ENCODE peak calls at places on chromosome 12, in four cellular contexts. One of them, this sample, is unnamed.

GRCh38 chr12:115362319-115362976 is 678.5 kb upstream of the TBX3 start:
- DNase-seq in GM12878: no peak
- DNase-seq in K562: no peak
- DNase-seq in GM12891: no peak
- DNase-seq in this sample: no peak

GRCh38 chr12:27685274-27685673 is 11.0 kb upstream of the REP15 start:
- DNase-seq in GM12891: no peak
- DNase-seq in K562: no peak
- DNase-seq in GM12878: no peak
- DNase-seq in this sample: no peak

GRCh38 chr12:110249716-110250225 is 31.3 kb upstream of the ATP2A2 start:
- DNase-seq in K562: no peak
- DNase-seq in GM12878: peak
- DNase-seq in GM12891: no peak
- DNase-seq in this sample: no peak

GRCh38 chr12:122072031-122072970 is 6.3 kb upstream of the MLXIP start:
- DNase-seq in K562: peak
- DNase-seq in GM12878: no peak
- DNase-seq in GM12891: no peak
- DNase-seq in this sample: no peak

GRCh38 chr12:32181498-32182175 is 75.0 kb downstream of the BICD1 start:
- DNase-seq in GM12878: no peak
- DNase-seq in GM12891: no peak
- DNase-seq in K562: no peak
- DNase-seq in this sample: no peak

GRCh38 chr12:3897400-3897910 is 24.3 kb upstream of the PARP11 start:
- DNase-seq in GM12891: no peak
- DNase-seq in GM12878: no peak
- DNase-seq in K562: no peak
- DNase-seq in this sample: peak

GRCh38 chr12:109934026-109934425 is 34.0 kb downstream of the TCHP start:
- DNase-seq in GM12878: no peak
- DNase-seq in K562: no peak
- DNase-seq in GM12891: no peak
- DNase-seq in this sample: no peak

GRCh38 chr12:126762150-126762549 is 1504.8 kb upstream of the TMEM132C start:
- DNase-seq in K562: no peak
- DNase-seq in GM12878: no peak
- DNase-seq in GM12891: no peak
- DNase-seq in this sample: peak

GRCh38 chr12:54282949-54283593 is 2.5 kb downstream of the HNRNPA1 start:
- DNase-seq in K562: no peak
- DNase-seq in GM12878: no peak
- DNase-seq in GM12891: no peak
- DNase-seq in this sample: no peak

GRCh38 chr12:115155665-115156645 is 472.0 kb upstream of the TBX3 start:
- DNase-seq in K562: no peak
- DNase-seq in GM12878: no peak
- DNase-seq in GM12891: no peak
- DNase-seq in this sample: no peak

GRCh38 chr12:57552692-57553321 is 3.0 kb downstream of the KIF5A start:
- DNase-seq in GM12878: no peak
- DNase-seq in GM12891: no peak
- DNase-seq in K562: peak
- DNase-seq in this sample: no peak

GRCh38 chr12:41277019-41277770 is 89.1 kb downstream of the PDZRN4 start:
- DNase-seq in GM12891: no peak
- DNase-seq in GM12878: no peak
- DNase-seq in K562: peak
- DNase-seq in this sample: no peak

GRCh38 chr12:128818065-128819022 is 5.4 kb downstream of the SLC15A4 start:
- DNase-seq in GM12878: no peak
- DNase-seq in GM12891: no peak
- DNase-seq in K562: no peak
- DNase-seq in this sample: no peak

GRCh38 chr12:120117961-120118709 is 1.6 kb upstream of the RAB35 start:
- DNase-seq in GM12891: no peak
- DNase-seq in GM12878: no peak
- DNase-seq in K562: peak
- DNase-seq in this sample: no peak

GRCh38 chr12:78260976-78261375 is 430.3 kb downstream of the NAV3 start:
- DNase-seq in GM12878: no peak
- DNase-seq in K562: no peak
- DNase-seq in GM12891: no peak
- DNase-seq in this sample: no peak

GRCh38 chr12:50275545-50275944 is 7.8 kb downstream of the LIMA1 start:
- DNase-seq in GM12878: no peak
- DNase-seq in K562: peak
- DNase-seq in GM12891: no peak
- DNase-seq in this sample: no peak

GRCh38 chr12:24979286-24979685 is 30.4 kb upstream of the BCAT1 start:
- DNase-seq in GM12891: no peak
- DNase-seq in K562: peak
- DNase-seq in GM12878: no peak
- DNase-seq in this sample: peak

GRCh38 chr12:24860546-24860945 is 88.4 kb downstream of the BCAT1 start:
- DNase-seq in GM12878: no peak
- DNase-seq in K562: no peak
- DNase-seq in GM12891: no peak
- DNase-seq in this sample: no peak

DNA sequence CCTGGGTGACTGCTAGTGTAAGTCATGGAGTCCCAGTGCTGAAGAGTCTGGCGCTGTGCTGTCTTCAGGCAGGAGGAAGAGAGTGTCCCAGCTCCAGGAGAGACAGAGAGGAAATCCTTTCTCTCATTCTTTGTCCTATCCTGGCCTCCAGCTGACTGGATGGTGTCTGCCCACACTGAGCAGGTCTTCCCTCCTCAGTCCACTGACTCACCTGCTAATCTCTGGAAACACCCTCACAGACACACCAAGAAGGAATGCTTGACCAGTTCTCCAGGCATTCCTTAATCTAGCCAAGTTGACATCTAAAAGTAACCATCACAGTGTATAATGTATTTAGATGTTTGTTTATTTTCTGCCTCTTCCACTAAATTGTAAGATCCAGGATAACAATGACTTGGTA is 53.9 kb downstream of the EMP1 start:
- DNase-seq in K562: no peak
- DNase-seq in GM12878: no peak
- DNase-seq in GM12891: no peak
- DNase-seq in this sample: no peak
- TF ChIP-seq SPI1 in K562: no peak
- TF ChIP-seq SPI1 in GM12878: no peak
- TF ChIP-seq SPI1 in GM12891: no peak
- TF ChIP-seq SPI1 in this sample: no peak

DNA sequence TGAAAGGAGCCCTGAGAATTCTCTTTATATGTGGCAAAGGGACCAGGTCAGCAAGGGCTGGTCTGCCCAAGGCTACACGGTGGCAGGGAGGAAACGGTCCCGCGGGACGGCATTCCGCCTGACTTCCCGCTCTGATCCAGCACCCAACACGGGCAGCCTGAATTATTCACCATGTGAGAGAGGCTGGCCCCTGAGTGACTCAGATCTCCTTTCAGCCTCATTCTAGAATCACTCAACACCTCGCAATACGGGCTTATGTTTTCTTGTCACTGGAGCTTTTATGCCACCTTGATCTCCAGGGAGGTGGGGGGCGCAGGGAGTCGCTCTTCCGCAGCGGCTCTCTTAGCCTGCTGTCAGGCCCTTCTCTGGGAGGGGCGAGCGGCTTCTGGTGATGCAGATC is 8.5 kb downstream of the LRTM2 start:
- DNase-seq in GM12878: no peak
- DNase-seq in GM12891: no peak
- DNase-seq in K562: no peak
- DNase-seq in this sample: no peak
- TF ChIP-seq SPI1 in GM12878: no peak
- TF ChIP-seq SPI1 in GM12891: no peak
- TF ChIP-seq SPI1 in K562: no peak
- TF ChIP-seq SPI1 in this sample: no peak

GRCh38 chr12:132270516-132270915 is 58.9 kb downstream of the GALNT9 start:
- DNase-seq in K562: no peak
- DNase-seq in GM12891: no peak
- DNase-seq in GM12878: no peak
- DNase-seq in this sample: no peak
- TF ChIP-seq SPI1 in K562: no peak
- TF ChIP-seq SPI1 in GM12891: no peak
- TF ChIP-seq SPI1 in GM12878: no peak
- TF ChIP-seq SPI1 in this sample: no peak

GRCh38 chr12:107992870-107993451 is 136.1 kb upstream of the WSCD2 start:
- DNase-seq in GM12891: no peak
- DNase-seq in GM12878: peak
- DNase-seq in K562: peak
- DNase-seq in this sample: peak
- TF ChIP-seq SPI1 in GM12891: peak
- TF ChIP-seq SPI1 in GM12878: peak
- TF ChIP-seq SPI1 in K562: no peak
- TF ChIP-seq SPI1 in this sample: peak

GRCh38 chr12:59595097-59595496 is 732 bp upstream of the SLC16A7 start:
- DNase-seq in K562: no peak
- DNase-seq in GM12891: no peak
- DNase-seq in GM12878: no peak
- DNase-seq in this sample: no peak
- TF ChIP-seq SPI1 in K562: no peak
- TF ChIP-seq SPI1 in GM12891: no peak
- TF ChIP-seq SPI1 in GM12878: no peak
- TF ChIP-seq SPI1 in this sample: peak

DNA sequence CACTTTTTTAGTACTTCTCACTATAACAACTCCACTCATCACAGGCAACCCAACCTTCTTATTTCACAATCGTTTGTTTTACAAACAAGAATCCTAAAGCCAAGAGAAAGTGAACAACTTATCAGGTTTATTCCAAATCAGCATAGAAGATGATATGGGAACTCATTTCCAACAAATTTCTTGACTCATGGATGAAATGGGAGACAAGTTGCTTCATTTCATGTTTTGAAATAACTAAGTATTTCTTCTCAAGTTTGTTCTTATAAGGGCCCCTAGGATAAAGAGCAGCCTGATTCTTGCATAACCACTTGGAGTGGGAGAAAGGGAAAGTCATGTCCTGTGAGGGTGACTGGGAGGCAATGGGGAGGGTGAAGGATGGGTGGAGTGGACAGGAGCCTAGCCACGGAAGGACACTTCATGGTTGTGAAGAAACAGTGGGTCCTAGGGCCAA is 168.3 kb downstream of the DUSP6 start:
- DNase-seq in GM12891: no peak
- DNase-seq in GM12878: no peak
- DNase-seq in K562: no peak
- DNase-seq in this sample: no peak
- TF ChIP-seq SPI1 in GM12891: no peak
- TF ChIP-seq SPI1 in GM12878: no peak
- TF ChIP-seq SPI1 in K562: no peak
- TF ChIP-seq SPI1 in this sample: no peak

DNA sequence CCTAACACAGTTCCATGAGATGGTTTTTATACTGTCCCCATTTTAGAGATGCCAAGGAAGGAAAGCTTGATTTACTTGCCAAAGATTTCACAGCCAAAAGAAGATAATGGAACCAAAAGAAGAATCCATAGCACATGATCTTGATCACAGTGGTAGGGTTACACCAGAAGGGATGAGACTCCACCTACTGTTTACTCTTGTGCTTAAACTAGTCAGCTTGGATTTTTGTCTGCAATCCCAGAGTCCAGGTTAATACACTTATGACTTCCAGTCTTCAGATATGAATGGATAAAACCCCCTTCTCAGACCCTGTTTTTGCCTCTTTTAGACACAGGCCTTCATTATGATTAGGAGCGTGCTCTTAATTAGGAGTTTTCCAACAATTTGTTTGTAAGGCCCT is 454.2 kb downstream of the AEBP2 start:
- DNase-seq in GM12891: no peak
- DNase-seq in K562: no peak
- DNase-seq in GM12878: no peak
- DNase-seq in this sample: no peak
- TF ChIP-seq SPI1 in GM12891: no peak
- TF ChIP-seq SPI1 in K562: no peak
- TF ChIP-seq SPI1 in GM12878: no peak
- TF ChIP-seq SPI1 in this sample: no peak

GRCh38 chr12:51923506-51924365 is 16.4 kb downstream of the ACVRL1 start:
- DNase-seq in K562: peak
- DNase-seq in GM12891: no peak
- DNase-seq in GM12878: no peak
- DNase-seq in this sample: no peak
- TF ChIP-seq SPI1 in K562: no peak
- TF ChIP-seq SPI1 in GM12891: peak
- TF ChIP-seq SPI1 in GM12878: no peak
- TF ChIP-seq SPI1 in this sample: no peak